ENCODE peak calls at places on chromosome 19, in five cellular contexts. L is fibroblast of lung, Y is fibroblast of pulmonary artery, W is astrocyte of the spinal cord, T is lower leg skin. X is an unnamed sample.

GRCh38 chr19:39679791-39680168 is 24.1 kb downstream of the LGALS16 start:
- DNase-seq in L (no peak), T (no peak), W (no peak), Y (no peak), X (no peak)

GRCh38 chr19:18415177-18415867 is 3.9 kb upstream of the SSBP4 start:
- DNase-seq in Y (peak), T (peak), L (peak), W (peak), X (peak)

GRCh38 chr19:31083122-31083521 is 266.1 kb downstream of the TSHZ3 start:
- DNase-seq in Y (no peak), W (no peak), T (no peak), L (no peak), X (no peak)

GRCh38 chr19:14368011-14368513 is 13.2 kb upstream of the ADGRE5 start:
- DNase-seq in Y (no peak), T (no peak), W (no peak), L (no peak), X (no peak)

GRCh38 chr19:58053480-58054156 is 5.5 kb upstream of the ZNF135 start:
- DNase-seq in T (no peak), W (no peak), L (no peak), Y (no peak), X (peak)

GRCh38 chr19:30691767-30692516 is 319.8 kb downstream of the ZNF536 start:
- DNase-seq in W (no peak), Y (no peak), T (peak), L (peak), X (no peak)

GRCh38 chr19:17779281-17779930 is 15.5 kb upstream of the B3GNT3 start:
- DNase-seq in Y (peak), L (peak), T (peak), W (no peak), X (peak)

GRCh38 chr19:39212377-39212742 is 8.3 kb upstream of the SYCN start:
- DNase-seq in T (no peak), W (no peak), L (peak), Y (peak), X (peak)

GRCh38 chr19:49538643-49539042 is 10.8 kb downstream of the RCN3 start:
- DNase-seq in T (no peak), W (no peak), Y (no peak), L (no peak), X (no peak)

GRCh38 chr19:6273701-6274601 is 5.8 kb downstream of the MLLT1 start:
- DNase-seq in T (peak), W (peak), Y (peak), L (peak), X (peak)

GRCh38 chr19:38384209-38385027 is 3.4 kb downstream of the GGN start:
- DNase-seq in T (no peak), W (peak), L (peak), Y (no peak), X (peak)

GRCh38 chr19:3275068-3275582 is 50.7 kb downstream of the CELF5 start:
- DNase-seq in Y (no peak), T (no peak), W (no peak), L (no peak), X (peak)

GRCh38 chr19:14576363-14576762 is 4.5 kb upstream of the NDUFB7 start:
- DNase-seq in T (no peak), L (no peak), W (no peak), Y (no peak), X (no peak)

GRCh38 chr19:54526972-54527371 is 24.3 kb downstream of the LAIR2 start:
- DNase-seq in Y (no peak), W (no peak), T (no peak), L (no peak), X (no peak)

GRCh38 chr19:2528543-2529173 is 52.7 kb downstream of the GADD45B start:
- DNase-seq in W (no peak), Y (no peak), T (no peak), L (peak), X (no peak)

GRCh38 chr19:38676878-38677646 is 29.6 kb downstream of the ACTN4 start:
- DNase-seq in Y (no peak), L (no peak), T (no peak), W (no peak), X (no peak)

GRCh38 chr19:4916292-4917082 is 7.2 kb downstream of the UHRF1 start:
- DNase-seq in L (no peak), Y (no peak), T (no peak), W (no peak), X (peak)

GRCh38 chr19:33552191-33552927 is 30.8 kb upstream of the PEPD start:
- DNase-seq in Y (no peak), W (no peak), L (no peak), T (no peak), X (no peak)

GRCh38 chr19:49142866-49143335 is 12.3 kb downstream of the HRC start:
- DNase-seq in L (peak), Y (peak), W (peak), T (peak), X (peak)

DNA sequence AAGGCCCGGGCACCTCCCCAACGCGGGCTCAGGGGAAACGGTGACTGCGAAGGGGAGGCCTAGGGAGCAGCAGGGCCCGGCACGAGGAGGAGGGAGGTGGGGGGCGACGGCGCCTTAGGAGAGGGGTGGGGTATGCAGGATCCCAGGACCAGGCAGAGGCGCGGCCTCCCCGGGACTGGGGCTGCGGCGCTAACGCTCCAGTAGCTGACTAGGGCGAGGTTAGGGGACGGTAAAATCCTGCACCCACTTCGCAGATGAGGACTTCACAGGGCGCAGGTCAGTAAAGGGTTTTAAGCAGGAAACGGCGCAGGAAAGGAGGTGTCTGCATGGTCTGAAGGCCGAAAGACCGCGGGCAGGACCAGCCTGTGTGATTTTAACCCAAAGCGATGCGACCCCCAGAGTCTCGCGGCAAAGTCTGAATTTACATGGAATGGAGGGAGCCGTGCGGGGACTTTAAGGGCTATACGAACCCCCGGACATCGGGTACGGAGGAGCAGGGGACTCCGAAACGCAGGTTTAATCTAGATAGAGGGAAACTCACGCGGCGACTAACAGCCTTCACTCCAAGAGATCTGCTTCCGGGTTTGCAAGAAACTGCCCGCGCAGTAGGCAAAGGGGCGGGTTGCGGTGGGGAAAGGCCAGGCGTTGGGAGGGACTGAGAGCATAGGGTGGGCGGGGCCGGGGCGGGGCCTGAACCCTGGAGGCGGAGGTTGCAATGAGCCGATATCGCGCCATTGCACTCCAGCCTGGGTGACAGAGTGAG is at the start of gene ZNF665:
- DNase-seq in L (peak), T (peak), W (peak), Y (peak), X (peak)
- H3K4me3 ChIP-seq in L (peak), T (peak), W (peak), Y (peak), X (peak)

GRCh38 chr19:56117889-56118288 is 3.2 kb downstream of the ZNF787 start:
- DNase-seq in Y (no peak), W (no peak), L (no peak), T (no peak), X (no peak)

GRCh38 chr19:56119585-56119978 is 1.5 kb downstream of the ZNF787 start:
- DNase-seq in L (no peak), Y (no peak), W (no peak), T (no peak), X (no peak)

GRCh38 chr19:56117376-56117884 is 3.7 kb downstream of the ZNF787 start:
- DNase-seq in Y (no peak), L (no peak), T (no peak), W (no peak), X (no peak)

GRCh38 chr19:56120002-56120370 is 1.1 kb downstream of the ZNF787 start:
- DNase-seq in W (no peak), T (no peak), L (no peak), Y (no peak), X (no peak)

DNA sequence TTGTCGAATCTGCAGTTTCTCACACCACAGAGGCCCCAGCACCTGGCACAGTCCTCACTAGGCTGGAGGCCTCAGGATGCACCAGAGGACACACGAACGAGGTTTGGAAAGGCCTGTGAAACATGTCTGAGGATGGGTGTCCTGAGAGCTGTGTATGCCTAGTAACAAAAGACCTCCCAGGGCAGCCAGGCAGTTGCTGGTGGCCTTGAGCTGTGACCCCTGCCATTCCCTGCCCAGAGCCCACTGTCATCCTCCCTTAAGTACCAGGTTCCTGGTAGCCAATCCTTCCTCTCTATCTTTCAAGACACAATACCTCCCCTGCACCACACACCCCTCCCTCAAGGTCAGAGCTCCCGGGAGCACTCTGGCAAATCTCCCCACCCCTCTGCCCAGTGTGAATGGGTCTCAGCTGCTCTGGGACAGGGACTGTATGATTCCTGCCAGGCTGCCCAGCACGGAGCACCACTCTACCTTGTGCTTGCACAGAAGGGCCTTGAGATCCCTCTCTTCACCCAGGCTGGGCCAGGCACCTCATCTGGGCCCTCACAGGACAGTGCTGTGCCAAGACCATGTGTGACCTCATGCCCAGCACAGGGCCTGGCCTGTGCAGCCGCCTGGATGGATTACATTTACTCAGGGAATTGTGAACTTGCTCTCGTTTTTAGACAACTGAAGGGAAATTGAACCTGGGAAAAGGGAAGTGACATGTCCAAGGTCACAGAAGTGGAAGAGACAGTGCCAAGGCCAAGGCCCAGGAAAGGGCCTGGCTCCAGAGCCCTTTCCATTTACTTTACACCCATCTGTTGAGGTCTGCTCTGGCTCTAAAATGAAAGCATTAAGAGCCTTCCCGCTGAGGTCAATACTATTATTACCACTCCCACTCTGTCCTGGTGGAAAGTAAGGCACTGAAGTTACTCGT is 2.2 kb downstream of the ZNF787 start:
- DNase-seq in L (no peak), W (no peak), T (no peak), Y (no peak), X (no peak)
- H3K4me3 ChIP-seq in L (peak), W (no peak), T (no peak), Y (peak), X (no peak)

GRCh38 chr19:47240996-47241918 is 10.3 kb upstream of the BBC3 start:
- DNase-seq in L (peak), T (peak), W (peak), Y (peak), X (peak)

GRCh38 chr19:47243364-47243775 is 12.4 kb upstream of the BBC3 start:
- DNase-seq in Y (no peak), L (no peak), W (no peak), T (no peak), X (no peak)

GRCh38 chr19:47240561-47240960 is 9.6 kb upstream of the BBC3 start:
- DNase-seq in Y (no peak), T (no peak), W (no peak), L (no peak), X (no peak)

GRCh38 chr19:47241919-47242644 is 11.1 kb upstream of the BBC3 start:
- DNase-seq in W (no peak), T (no peak), L (peak), Y (no peak), X (no peak)

DNA sequence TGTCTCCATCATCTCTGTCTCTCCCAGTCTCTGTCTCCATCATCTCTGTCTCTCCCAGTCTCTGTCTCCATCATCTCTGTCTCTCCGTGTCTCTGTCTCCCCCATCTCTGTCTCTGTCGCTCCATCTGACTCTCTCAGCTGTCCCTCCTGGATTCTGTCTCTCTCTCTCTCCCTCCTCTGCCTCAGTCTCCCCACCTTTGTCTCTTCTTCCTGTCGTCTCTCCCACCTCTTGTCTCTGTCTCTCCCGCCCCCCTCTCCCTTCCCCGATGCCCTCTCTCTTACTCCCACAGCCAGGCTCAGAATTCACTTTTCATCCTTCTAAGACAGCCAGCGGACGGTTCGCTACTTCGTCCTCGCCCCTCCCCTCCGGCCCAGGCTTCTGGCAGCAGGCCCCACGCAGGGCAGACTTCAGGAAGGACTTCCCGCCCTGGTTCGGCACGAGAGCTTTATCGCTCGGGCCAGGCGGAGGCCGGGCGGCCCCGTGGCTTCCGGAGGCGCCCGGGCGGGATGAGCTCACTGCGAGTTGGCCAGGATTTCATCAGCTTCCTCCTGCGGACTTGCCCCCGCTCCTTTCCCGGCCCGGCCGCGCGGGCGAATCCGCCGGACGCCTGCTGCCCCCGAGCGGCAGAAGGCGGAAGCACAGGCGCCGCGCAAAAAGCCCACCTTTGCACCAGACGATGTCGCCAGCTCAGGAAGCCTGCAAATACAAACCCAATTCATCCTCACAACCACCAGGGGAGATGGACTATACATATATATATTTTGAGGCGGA is 12.4 kb upstream of the CCDC9 start:
- DNase-seq in T (peak), W (peak), L (peak), Y (peak), X (peak)
- H3K4me3 ChIP-seq in T (no peak), W (peak), L (peak), Y (peak), X (peak)

GRCh38 chr19:911197-912033 is 1.6 kb downstream of the R3HDM4 start:
- DNase-seq in Y (no peak), L (no peak), T (no peak), W (no peak), X (peak)
- H3K4me3 ChIP-seq in Y (peak), L (peak), T (no peak), W (no peak), X (peak)